ENCODE peak calls at places on chromosome 1, in four cellular contexts. W is GM13976; O is dorsolateral prefrontal cortex; B is effector CD4-positive, alpha-beta T cell. G is an unnamed sample.

GRCh38 chr1:42165511-42166210 is 1.1 kb upstream of the GUCA2A start:
- DNase-seq in W (no peak), O (no peak), B (no peak), G (no peak)

GRCh38 chr1:115168026-115168425 is 78.7 kb upstream of the TSPAN2 start:
- DNase-seq in W (no peak), O (no peak), B (no peak), G (no peak)

GRCh38 chr1:27666791-27667254 is 5.2 kb downstream of the IFI6 start:
- DNase-seq in W (no peak), O (no peak), B (no peak), G (no peak)

GRCh38 chr1:214571281-214571680 is 19.9 kb upstream of the PTPN14 start:
- DNase-seq in W (no peak), O (no peak), B (no peak), G (no peak)

GRCh38 chr1:244862354-244862698 is 2.0 kb downstream of the HNRNPU start:
- DNase-seq in W (no peak), O (no peak), B (no peak), G (no peak)

GRCh38 chr1:209542585-209542984 is 40.9 kb upstream of the CAMK1G start:
- DNase-seq in W (no peak), O (no peak), B (no peak), G (no peak)

GRCh38 chr1:54575161-54575560 is 27.1 kb downstream of the ACOT11 start:
- DNase-seq in W (no peak), O (no peak), B (no peak), G (no peak)

GRCh38 chr1:235078927-235079381 is 49.7 kb downstream of the TOMM20 start:
- DNase-seq in W (peak), O (no peak), B (no peak), G (no peak)

GRCh38 chr1:163131981-163132380 is 62.8 kb downstream of the RGS4 start:
- DNase-seq in W (no peak), O (no peak), B (no peak), G (no peak)

GRCh38 chr1:151820940-151821339 is 10.7 kb downstream of the RORC start:
- DNase-seq in W (no peak), O (no peak), B (no peak), G (no peak)

GRCh38 chr1:33275200-33275599 is 18.9 kb downstream of the ZNF362 start:
- DNase-seq in W (no peak), O (no peak), B (no peak), G (no peak)

GRCh38 chr1:2378441-2378851 is 12.9 kb downstream of the MORN1 start:
- DNase-seq in W (no peak), O (no peak), B (no peak), G (no peak)

GRCh38 chr1:161119379-161120061 is 1.6 kb downstream of the NIT1 start:
- DNase-seq in W (peak), O (no peak), B (peak), G (no peak)

GRCh38 chr1:180157108-180157507 is 2.4 kb downstream of the QSOX1 start:
- DNase-seq in W (no peak), O (no peak), B (no peak), G (no peak)

GRCh38 chr1:208242829-208243521 is 1.2 kb downstream of the PLXNA2 start:
- DNase-seq in W (peak), O (no peak), B (no peak), G (no peak)

GRCh38 chr1:161198206-161198876 is 513 bp downstream of the ADAMTS4 start:
- DNase-seq in W (no peak), O (peak), B (no peak), G (no peak)

G was measured in GM12878.